ENCODE peak calls at places on chromosome 9, in six cellular contexts. One of them, this sample, is unnamed.

GRCh38 chr9:89593776-89594427 is 10.9 kb upstream of the GADD45G start:
- DNase-seq in heart left ventricle: no peak
- DNase-seq in A549: peak; percentile 70
- DNase-seq in neural crest cell: peak; percentile 46
- DNase-seq in progenitor cell of endocrine pancreas: peak; percentile 40
- DNase-seq in foreskin keratinocyte: no peak
- DNase-seq in this sample: no peak

GRCh38 chr9:2085719-2086515 is 70.8 kb downstream of the SMARCA2 start:
- DNase-seq in A549: no peak
- DNase-seq in neural crest cell: no peak
- DNase-seq in heart left ventricle: no peak
- DNase-seq in foreskin keratinocyte: no peak
- DNase-seq in progenitor cell of endocrine pancreas: no peak
- DNase-seq in this sample: peak; percentile 36

GRCh38 chr9:22383720-22384119 is 62.9 kb upstream of the DMRTA1 start:
- DNase-seq in foreskin keratinocyte: peak; percentile 29
- DNase-seq in heart left ventricle: no peak
- DNase-seq in neural crest cell: no peak
- DNase-seq in progenitor cell of endocrine pancreas: no peak
- DNase-seq in A549: no peak
- DNase-seq in this sample: no peak

GRCh38 chr9:109497193-109498165 is 628 bp downstream of the PTPN3 start:
- DNase-seq in heart left ventricle: no peak
- DNase-seq in progenitor cell of endocrine pancreas: no peak
- DNase-seq in foreskin keratinocyte: no peak
- DNase-seq in neural crest cell: no peak
- DNase-seq in A549: peak; percentile 62
- DNase-seq in this sample: no peak

GRCh38 chr9:98453589-98454311 is 198.3 kb upstream of the TBC1D2 start:
- DNase-seq in A549: no peak
- DNase-seq in neural crest cell: no peak
- DNase-seq in foreskin keratinocyte: no peak
- DNase-seq in progenitor cell of endocrine pancreas: no peak
- DNase-seq in heart left ventricle: no peak
- DNase-seq in this sample: no peak

GRCh38 chr9:99845063-99845462 is 23.4 kb downstream of the NR4A3 start:
- DNase-seq in progenitor cell of endocrine pancreas: no peak
- DNase-seq in A549: no peak
- DNase-seq in neural crest cell: no peak
- DNase-seq in foreskin keratinocyte: no peak
- DNase-seq in heart left ventricle: no peak
- DNase-seq in this sample: no peak

GRCh38 chr9:114154597-114155102 is 687 bp upstream of the COL27A1 start:
- DNase-seq in progenitor cell of endocrine pancreas: no peak
- DNase-seq in heart left ventricle: no peak
- DNase-seq in neural crest cell: no peak
- DNase-seq in A549: no peak
- DNase-seq in foreskin keratinocyte: no peak
- DNase-seq in this sample: no peak

GRCh38 chr9:105973811-105974407 is 279.6 kb downstream of the TMEM38B start:
- DNase-seq in progenitor cell of endocrine pancreas: no peak
- DNase-seq in neural crest cell: no peak
- DNase-seq in foreskin keratinocyte: no peak
- DNase-seq in heart left ventricle: no peak
- DNase-seq in A549: no peak
- DNase-seq in this sample: no peak

GRCh38 chr9:124040186-124040920 is 28.8 kb downstream of the LHX2 start:
- DNase-seq in foreskin keratinocyte: no peak
- DNase-seq in progenitor cell of endocrine pancreas: no peak
- DNase-seq in neural crest cell: no peak
- DNase-seq in heart left ventricle: no peak
- DNase-seq in A549: no peak
- DNase-seq in this sample: no peak

GRCh38 chr9:18129809-18130334 is 344.1 kb upstream of the ADAMTSL1 start:
- DNase-seq in neural crest cell: no peak
- DNase-seq in heart left ventricle: no peak
- DNase-seq in progenitor cell of endocrine pancreas: no peak
- DNase-seq in foreskin keratinocyte: no peak
- DNase-seq in A549: no peak
- DNase-seq in this sample: no peak

GRCh38 chr9:108108802-108109448 is 619.4 kb upstream of the KLF4 start:
- DNase-seq in neural crest cell: no peak
- DNase-seq in progenitor cell of endocrine pancreas: no peak
- DNase-seq in A549: no peak
- DNase-seq in heart left ventricle: no peak
- DNase-seq in foreskin keratinocyte: no peak
- DNase-seq in this sample: no peak

GRCh38 chr9:37036237-37037136 is 2.4 kb upstream of the PAX5 start:
- DNase-seq in foreskin keratinocyte: no peak
- DNase-seq in progenitor cell of endocrine pancreas: no peak
- DNase-seq in heart left ventricle: no peak
- DNase-seq in neural crest cell: peak; percentile 42
- DNase-seq in A549: no peak
- DNase-seq in this sample: no peak

GRCh38 chr9:13213337-13213736 is 66.2 kb downstream of the MPDZ start:
- DNase-seq in A549: peak; percentile 8
- DNase-seq in heart left ventricle: no peak
- DNase-seq in foreskin keratinocyte: no peak
- DNase-seq in progenitor cell of endocrine pancreas: no peak
- DNase-seq in neural crest cell: no peak
- DNase-seq in this sample: no peak
- TF ChIP-seq CTCF in A549: peak; percentile 50
- TF ChIP-seq CTCF in heart left ventricle: no peak
- TF ChIP-seq CTCF in foreskin keratinocyte: peak; percentile 67
- TF ChIP-seq CTCF in progenitor cell of endocrine pancreas: peak; percentile 18
- TF ChIP-seq CTCF in neural crest cell: peak; percentile 64
- TF ChIP-seq CTCF in this sample: peak; percentile 17

GRCh38 chr9:19946446-19947109 is 157.7 kb upstream of the SLC24A2 start:
- DNase-seq in progenitor cell of endocrine pancreas: no peak
- DNase-seq in heart left ventricle: no peak
- DNase-seq in A549: no peak
- DNase-seq in neural crest cell: no peak
- DNase-seq in foreskin keratinocyte: peak; percentile 37
- DNase-seq in this sample: no peak
- TF ChIP-seq CTCF in progenitor cell of endocrine pancreas: peak; percentile 29
- TF ChIP-seq CTCF in heart left ventricle: no peak
- TF ChIP-seq CTCF in A549: no peak
- TF ChIP-seq CTCF in neural crest cell: peak; percentile 54
- TF ChIP-seq CTCF in foreskin keratinocyte: peak; percentile 82
- TF ChIP-seq CTCF in this sample: peak; percentile 43

DNA sequence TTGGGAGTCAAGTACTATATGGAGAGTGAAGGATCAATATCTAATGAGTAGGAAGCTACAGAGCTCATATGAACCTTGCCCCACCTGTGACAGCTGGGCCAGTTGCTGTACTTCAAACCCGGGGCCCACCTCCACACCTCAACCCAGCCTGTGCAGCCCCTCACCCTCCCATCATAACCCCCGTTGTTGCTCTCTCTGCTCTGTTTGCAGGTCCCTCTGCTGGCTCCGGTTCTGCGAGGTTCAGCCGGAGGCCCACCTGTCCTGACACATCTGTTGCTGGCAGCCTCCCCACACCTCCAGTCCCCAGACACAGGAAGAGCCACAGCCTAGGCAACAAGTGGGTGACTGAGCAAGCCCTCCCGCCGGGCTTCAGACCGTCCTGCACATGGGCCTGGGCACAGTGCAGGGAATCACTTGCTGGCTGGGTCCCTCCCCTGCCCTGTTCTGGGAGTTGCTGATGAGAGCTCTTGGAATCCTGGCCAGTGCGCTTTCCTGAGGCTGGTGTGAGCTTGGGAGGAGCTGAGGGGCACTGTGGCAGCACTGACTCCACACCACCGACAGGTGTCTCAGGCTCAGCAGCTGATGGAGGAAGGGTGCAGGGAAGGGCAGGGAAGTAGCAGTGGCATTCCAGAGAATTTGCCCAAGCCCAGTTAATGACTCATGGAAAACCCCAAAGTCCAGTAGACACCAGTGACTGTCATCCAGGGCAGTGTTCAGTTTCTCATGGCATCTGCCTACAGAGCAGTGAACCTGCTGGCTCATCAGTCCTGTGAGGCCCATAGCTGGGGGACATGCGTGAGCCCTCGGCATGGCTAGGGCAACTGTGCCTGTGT is 69.5 kb upstream of the GARNL3 start:
- DNase-seq in neural crest cell: no peak
- DNase-seq in progenitor cell of endocrine pancreas: no peak
- DNase-seq in A549: peak; percentile 73
- DNase-seq in foreskin keratinocyte: peak; percentile 37
- DNase-seq in heart left ventricle: no peak
- DNase-seq in this sample: no peak
- TF ChIP-seq CTCF in neural crest cell: no peak
- TF ChIP-seq CTCF in progenitor cell of endocrine pancreas: no peak
- TF ChIP-seq CTCF in A549: peak; percentile 19
- TF ChIP-seq CTCF in foreskin keratinocyte: peak; percentile 51
- TF ChIP-seq CTCF in heart left ventricle: no peak
- TF ChIP-seq CTCF in this sample: no peak

DNA sequence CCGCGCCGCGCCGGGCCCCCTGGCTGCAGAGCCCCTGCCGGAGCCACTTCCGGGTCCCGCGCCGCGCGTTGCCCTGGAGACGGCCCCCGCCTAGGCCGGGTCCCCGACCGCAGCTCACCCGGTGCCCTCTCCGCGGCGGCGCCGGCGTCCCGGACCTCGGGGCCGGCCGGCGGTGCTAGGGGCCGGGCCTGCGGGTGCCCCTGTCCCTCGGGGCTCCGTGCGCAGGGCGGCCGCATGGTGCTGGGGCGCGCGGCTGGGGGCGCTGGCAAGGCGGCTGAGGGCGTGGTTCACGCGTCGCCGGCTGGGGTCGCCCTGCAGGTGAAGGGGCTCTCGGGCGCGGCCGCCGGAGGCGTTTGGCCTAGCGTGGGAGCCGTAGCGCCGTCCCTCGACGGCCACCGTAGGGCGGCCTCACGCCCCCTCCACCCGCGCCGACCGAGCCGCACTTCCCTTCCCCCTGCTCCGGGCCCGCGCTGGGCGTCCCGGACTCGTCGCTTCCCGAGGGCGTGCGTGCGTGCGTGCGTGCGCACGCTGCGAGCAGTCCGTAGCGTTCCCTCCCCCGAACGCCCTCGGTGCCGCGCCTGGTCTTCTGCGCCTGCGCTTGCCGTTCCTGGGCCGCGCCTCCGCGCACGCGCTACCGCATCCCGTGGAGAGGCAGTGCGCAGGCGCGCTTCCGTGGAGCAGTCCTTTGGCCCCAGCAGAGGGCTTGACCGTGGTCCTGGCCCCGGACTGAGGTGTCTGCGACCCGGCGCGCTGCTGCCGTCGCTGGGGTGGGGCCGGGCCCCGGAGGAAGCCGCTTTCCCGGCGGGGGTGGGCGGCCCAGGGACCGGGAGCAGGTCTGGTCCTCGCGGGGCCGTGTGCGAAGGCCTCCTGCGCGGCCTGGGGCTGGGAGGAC is at the start of gene TMEM250:
- DNase-seq in progenitor cell of endocrine pancreas: peak; percentile 96
- DNase-seq in heart left ventricle: peak; percentile 97
- DNase-seq in neural crest cell: peak; percentile 94
- DNase-seq in foreskin keratinocyte: peak; percentile 83
- DNase-seq in A549: peak; percentile 87
- DNase-seq in this sample: peak; percentile 94
- TF ChIP-seq CTCF in progenitor cell of endocrine pancreas: peak; percentile 36
- TF ChIP-seq CTCF in heart left ventricle: peak; percentile 5
- TF ChIP-seq CTCF in neural crest cell: peak; percentile 19
- TF ChIP-seq CTCF in foreskin keratinocyte: peak; percentile 13
- TF ChIP-seq CTCF in A549: no peak
- TF ChIP-seq CTCF in this sample: no peak

GRCh38 chr9:4831119-4831518 is 38.4 kb downstream of the RCL1 start:
- DNase-seq in A549: no peak
- DNase-seq in foreskin keratinocyte: peak; percentile 29
- DNase-seq in neural crest cell: no peak
- DNase-seq in progenitor cell of endocrine pancreas: no peak
- DNase-seq in heart left ventricle: no peak
- DNase-seq in this sample: no peak
- TF ChIP-seq CTCF in A549: no peak
- TF ChIP-seq CTCF in foreskin keratinocyte: no peak
- TF ChIP-seq CTCF in neural crest cell: no peak
- TF ChIP-seq CTCF in progenitor cell of endocrine pancreas: no peak
- TF ChIP-seq CTCF in heart left ventricle: no peak
- TF ChIP-seq CTCF in this sample: no peak

This sample was measured in AG09319.